ENCODE peak calls at places on chromosomes 4 and X, in seven cellular contexts. I is fibroblast of lung, U is suprapubic skin, Y is stomach, F is lower lobe of right lung, L is Peyer's patch, Z is body of pancreas. K is an unnamed sample. For H3K4me1, the result is how much of the 10 kb centered on the place peaks cover.

GRCh38 chr4:140861359-140862181 is 105.4 kb upstream of the TBC1D9 start:
- DNase-seq in I (peak), U (no peak), Y (peak), F (no peak), L (no peak), Z (peak), K (peak)

GRCh38 chr4:56959064-56959463 is 18.3 kb downstream of the NOA1 start:
- DNase-seq in I (peak), U (no peak), Y (no peak), F (no peak), L (no peak), Z (no peak), K (no peak)

GRCh38 chr4:184355111-184355604 is 119.2 kb downstream of the IRF2 start:
- DNase-seq in I (peak), U (no peak), Y (no peak), F (no peak), L (no peak), Z (no peak), K (peak)

GRCh38 chrX:140503714-140504351 is 1.0 kb downstream of the SOX3 start:
- DNase-seq in I (no peak), U (no peak), Y (no peak), F (no peak), L (no peak), Z (peak), K (no peak)

GRCh38 chr4:119110121-119110520 is 25.5 kb upstream of the MYOZ2 start:
- DNase-seq in I (no peak), U (no peak), Y (no peak), F (no peak), L (no peak), Z (no peak), K (no peak)

GRCh38 chr4:158159054-158159717 is 13.6 kb downstream of the GASK1B start:
- DNase-seq in I (peak), U (no peak), Y (no peak), F (no peak), L (no peak), Z (no peak), K (no peak)

GRCh38 chr4:89364559-89364958 is 57.0 kb upstream of the GPRIN3 start:
- DNase-seq in I (no peak), U (no peak), Y (no peak), F (no peak), L (no peak), Z (no peak), K (no peak)

GRCh38 chr4:28082686-28083390 is 1222.2 kb downstream of the STIM2 start:
- DNase-seq in I (no peak), U (no peak), Y (no peak), F (no peak), L (no peak), Z (no peak), K (no peak)

GRCh38 chr4:132065940-132066495 is 1083.1 kb upstream of the PCDH10 start:
- DNase-seq in I (peak), U (no peak), Y (no peak), F (no peak), L (no peak), Z (no peak), K (no peak)

GRCh38 chr4:124037236-124037635 is 640.6 kb downstream of the SPRY1 start:
- DNase-seq in I (no peak), U (no peak), Y (no peak), F (no peak), L (no peak), Z (no peak), K (no peak)

GRCh38 chr4:152102184-152103000 is 341.6 kb upstream of the GATB start:
- DNase-seq in I (peak), U (no peak), Y (no peak), F (no peak), L (no peak), Z (no peak), K (no peak)

GRCh38 chrX:135520022-135520552 is 373 bp upstream of the INTS6L start:
- DNase-seq in I (peak), U (no peak), Y (no peak), F (no peak), L (no peak), Z (no peak), K (no peak)

GRCh38 chr4:179750374-179750773 is 2308.1 kb upstream of the AGA start:
- DNase-seq in I (peak), U (no peak), Y (no peak), F (no peak), L (no peak), Z (no peak), K (no peak)

GRCh38 chrX:48761674-48762471 is at the start of gene GLOD5:
- DNase-seq in I (no peak), U (no peak), Y (peak), F (peak), L (peak), Z (peak), K (no peak)

GRCh38 chrX:108735087-108735679 is 1.2 kb downstream of the IRS4 start:
- DNase-seq in I (no peak), U (no peak), Y (no peak), F (no peak), L (no peak), Z (peak), K (no peak)

GRCh38 chr4:26325191-26325590 is 4.4 kb downstream of the RBPJ start:
- DNase-seq in I (peak), U (no peak), Y (no peak), F (no peak), L (no peak), Z (no peak), K (peak)

GRCh38 chrX:96707829-96708228 is 23.2 kb downstream of the DIAPH2 start:
- DNase-seq in I (no peak), U (no peak), Y (no peak), F (no peak), L (no peak), Z (no peak), K (no peak)

GRCh38 chr4:70705146-70705855 is 16.5 kb upstream of the RUFY3 start:
- DNase-seq in I (peak), U (peak), Y (peak), F (peak), L (peak), Z (peak), K (peak)

GRCh38 chr4:71241467-71242401 is 97.1 kb upstream of the SLC4A4 start:
- DNase-seq in I (peak), U (no peak), Y (peak), F (peak), L (no peak), Z (peak), K (no peak)

GRCh38 chrX:3094261-3094660 is 53.0 kb downstream of the ARSF start:
- DNase-seq in I (no peak), U (no peak), Y (no peak), F (no peak), L (no peak), Z (no peak), K (no peak)

GRCh38 chr4:40454816-40455215 is 119.7 kb downstream of the CHRNA9 start:
- DNase-seq in I (no peak), U (no peak), Y (no peak), F (no peak), L (no peak), Z (no peak), K (no peak)

GRCh38 chrX:102959471-102959870 is 22.4 kb downstream of the RAB40AL start:
- DNase-seq in I (peak), U (no peak), Y (no peak), F (no peak), L (no peak), Z (peak), K (no peak)

GRCh38 chr4:88729146-88729755 is 31.6 kb upstream of the NAP1L5 start:
- DNase-seq in I (no peak), U (no peak), Y (no peak), F (no peak), L (no peak), Z (no peak), K (no peak)

GRCh38 chr4:92646826-92647225 is 343.1 kb downstream of the GRID2 start:
- DNase-seq in I (no peak), U (no peak), Y (no peak), F (no peak), L (no peak), Z (no peak), K (no peak)

GRCh38 chrX:112840382-112841113 is at the start of gene AMOT:
- DNase-seq in I (peak), U (peak), Y (peak), F (peak), L (peak), Z (peak), K (peak)

GRCh38 chrX:24081661-24082154 is 27.0 kb downstream of the EIF2S3 start:
- DNase-seq in I (peak), U (no peak), Y (peak), F (peak), L (peak), Z (peak), K (peak)

GRCh38 chr4:119643306-119644042 is 14.9 kb upstream of the PDE5A start:
- DNase-seq in I (no peak), U (no peak), Y (no peak), F (no peak), L (no peak), Z (no peak), K (no peak)

GRCh38 chr4:8593268-8594096 is 917 bp downstream of the CPZ start:
- DNase-seq in I (no peak), U (no peak), Y (no peak), F (no peak), L (no peak), Z (no peak), K (no peak)

GRCh38 chr4:98765771-98766170 is 107.4 kb upstream of the TSPAN5 start:
- DNase-seq in I (no peak), U (no peak), Y (no peak), F (no peak), L (no peak), Z (no peak), K (no peak)

DNA sequence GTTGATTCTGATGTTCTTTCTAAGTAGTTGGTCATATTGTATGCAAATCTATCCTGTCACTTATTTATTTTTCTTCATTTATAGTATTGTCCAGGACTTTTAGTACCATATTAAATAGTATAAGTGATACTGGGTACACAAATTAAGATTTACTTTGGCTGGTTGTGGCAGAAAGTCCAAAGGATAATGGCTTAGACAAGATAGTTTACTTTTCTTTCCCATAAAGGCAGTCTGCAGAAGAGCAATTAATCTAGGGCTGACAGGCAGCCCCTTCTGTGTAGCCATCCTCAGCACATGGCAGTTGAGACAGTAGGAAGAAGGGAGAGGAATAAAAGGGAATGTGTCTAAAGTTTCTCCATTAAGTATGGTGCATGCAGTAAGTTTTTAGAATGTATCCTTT is 6.4 kb downstream of the RBM10 start:
- DNase-seq in I (no peak), U (no peak), Y (no peak), F (no peak), L (no peak), Z (no peak), K (no peak)
- H3K27ac ChIP-seq in I (no peak), U (no peak), Y (no peak), F (no peak), L (no peak), Z (no peak), K (no peak)

DNA sequence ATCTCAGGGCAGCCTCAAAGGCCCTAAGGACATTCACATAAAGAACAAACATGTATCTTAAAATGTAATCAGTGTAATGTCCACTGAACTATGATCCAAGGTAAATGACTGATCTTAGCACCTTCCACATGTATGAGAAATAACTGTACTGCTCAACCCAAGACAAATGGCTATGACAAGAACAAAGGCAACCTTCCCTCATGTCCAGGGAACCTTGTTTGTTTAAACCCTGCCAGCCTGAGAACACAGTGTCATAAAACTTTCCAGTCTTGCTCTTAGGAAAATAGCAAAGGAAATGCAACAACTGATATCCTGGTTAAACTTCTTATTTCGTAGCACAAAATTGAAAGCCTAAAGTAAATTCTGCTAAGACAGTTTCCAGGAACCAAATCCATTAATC is 494.3 kb downstream of the IL15 start:
- DNase-seq in I (no peak), U (no peak), Y (no peak), F (no peak), L (no peak), Z (no peak), K (no peak)
- H3K4me1 ChIP-seq in I (under half), U (under half), Y (under half), F (under half), L (under half), Z (under half), K (under half)

GRCh38 chr4:20254517-20255250 is 3.0 kb downstream of the SLIT2 start:
- DNase-seq in I (peak), U (peak), Y (no peak), F (peak), L (peak), Z (peak), K (no peak)

GRCh38 chr4:20255823-20256222 is 4.1 kb downstream of the SLIT2 start:
- DNase-seq in I (peak), U (no peak), Y (no peak), F (no peak), L (no peak), Z (no peak), K (no peak)

GRCh38 chr4:20253799-20254409 is 2.2 kb downstream of the SLIT2 start:
- DNase-seq in I (peak), U (peak), Y (no peak), F (peak), L (peak), Z (peak), K (no peak)

GRCh38 chr4:20255251-20255586 is 3.5 kb downstream of the SLIT2 start:
- DNase-seq in I (no peak), U (no peak), Y (no peak), F (no peak), L (no peak), Z (no peak), K (no peak)

GRCh38 chr4:20256381-20256881 is 4.7 kb downstream of the SLIT2 start:
- DNase-seq in I (peak), U (no peak), Y (no peak), F (no peak), L (no peak), Z (no peak), K (no peak)
- H3K4me3 ChIP-seq in I (peak), U (no peak), Y (no peak), F (peak), L (no peak), Z (no peak), K (no peak)

GRCh38 chr4:137749466-137749865 is 217.2 kb upstream of the PCDH18 start:
- DNase-seq in I (peak), U (no peak), Y (no peak), F (no peak), L (no peak), Z (no peak), K (no peak)

DNA sequence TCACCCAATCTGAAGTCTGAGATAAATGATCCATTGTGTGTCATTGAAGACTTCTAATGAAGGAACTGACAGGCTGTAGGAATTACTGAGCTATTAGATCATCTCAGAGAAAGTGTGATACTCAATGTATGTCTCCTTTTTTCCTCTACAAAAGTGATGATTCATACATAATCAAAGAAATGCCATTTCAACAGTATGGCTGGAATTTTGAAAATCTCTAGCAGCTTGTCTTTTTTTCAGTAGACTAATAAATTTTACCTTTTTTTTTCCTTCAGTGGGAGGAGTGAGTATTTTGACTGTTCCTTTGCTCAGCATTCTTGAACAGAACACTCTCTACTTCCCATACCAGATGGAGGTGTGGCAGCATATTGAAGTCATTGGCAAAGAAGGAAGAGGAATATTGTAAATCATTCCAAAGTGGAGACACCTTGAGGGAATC is 222.8 kb upstream of the PCDH18 start:
- DNase-seq in I (peak), U (no peak), Y (no peak), F (no peak), L (no peak), Z (no peak), K (no peak)
- H3K27ac ChIP-seq in I (no peak), U (no peak), Y (no peak), F (no peak), L (no peak), Z (no peak), K (no peak)

DNA sequence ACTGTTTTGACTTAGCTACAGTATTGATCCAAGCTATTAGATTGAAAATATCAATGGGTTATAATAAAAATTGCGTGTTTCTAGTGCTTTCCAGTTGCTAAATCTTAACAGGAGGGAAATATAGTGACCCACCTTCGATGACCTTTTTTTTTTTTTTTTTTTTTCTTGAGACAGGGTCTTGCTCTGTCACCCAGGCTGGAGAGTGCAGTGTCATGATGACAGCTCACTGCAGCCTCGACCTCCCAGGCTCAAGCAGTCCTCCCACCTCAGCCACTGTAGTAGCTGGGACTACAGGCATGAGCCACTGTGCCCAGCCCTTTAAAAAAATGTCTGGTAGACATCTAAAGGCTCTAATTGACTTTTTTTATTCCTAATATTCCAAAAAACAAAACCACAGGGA is 3.8 kb upstream of the ASB5 start:
- DNase-seq in I (no peak), U (no peak), Y (no peak), F (no peak), L (no peak), Z (no peak), K (no peak)
- H3K4me1 ChIP-seq in I (under half), U (under half), Y (under half), F (under half), L (under half), Z (under half), K (under half)

DNA sequence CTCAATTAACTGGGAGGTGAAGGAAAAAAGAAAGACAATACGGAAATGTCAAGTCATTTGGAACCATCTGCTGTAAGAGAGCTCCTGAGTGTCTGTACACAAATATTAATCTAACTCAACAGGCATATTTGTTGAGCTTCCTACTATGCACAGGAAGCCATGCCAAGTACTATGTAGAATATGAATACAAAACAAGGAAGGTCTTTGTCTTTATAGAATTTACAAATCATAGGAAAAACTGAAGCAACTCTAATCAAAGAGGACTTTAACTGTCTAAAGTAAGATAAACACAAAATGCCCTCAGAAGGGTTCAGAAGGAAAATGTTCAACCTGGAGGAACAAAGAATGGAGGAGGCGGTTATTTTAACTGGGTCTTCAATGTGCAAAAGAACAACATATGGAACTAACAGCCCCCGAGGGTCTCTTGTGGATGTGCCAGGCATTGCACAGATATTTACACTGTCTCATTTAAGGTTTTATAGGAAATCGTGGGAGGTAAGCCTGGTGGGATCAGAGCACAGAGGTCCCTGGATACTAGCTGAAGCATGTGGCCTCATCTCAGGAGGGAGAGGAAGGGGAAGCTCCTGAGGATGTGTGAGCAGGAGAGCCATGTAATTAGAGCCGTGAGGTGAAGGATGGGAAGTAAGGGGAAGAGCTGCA is 5.8 kb downstream of the FAM114A1 start:
- DNase-seq in I (no peak), U (no peak), Y (no peak), F (no peak), L (no peak), Z (no peak), K (no peak)
- H3K4me3 ChIP-seq in I (no peak), U (no peak), Y (no peak), F (no peak), L (no peak), Z (no peak), K (no peak)

DNA sequence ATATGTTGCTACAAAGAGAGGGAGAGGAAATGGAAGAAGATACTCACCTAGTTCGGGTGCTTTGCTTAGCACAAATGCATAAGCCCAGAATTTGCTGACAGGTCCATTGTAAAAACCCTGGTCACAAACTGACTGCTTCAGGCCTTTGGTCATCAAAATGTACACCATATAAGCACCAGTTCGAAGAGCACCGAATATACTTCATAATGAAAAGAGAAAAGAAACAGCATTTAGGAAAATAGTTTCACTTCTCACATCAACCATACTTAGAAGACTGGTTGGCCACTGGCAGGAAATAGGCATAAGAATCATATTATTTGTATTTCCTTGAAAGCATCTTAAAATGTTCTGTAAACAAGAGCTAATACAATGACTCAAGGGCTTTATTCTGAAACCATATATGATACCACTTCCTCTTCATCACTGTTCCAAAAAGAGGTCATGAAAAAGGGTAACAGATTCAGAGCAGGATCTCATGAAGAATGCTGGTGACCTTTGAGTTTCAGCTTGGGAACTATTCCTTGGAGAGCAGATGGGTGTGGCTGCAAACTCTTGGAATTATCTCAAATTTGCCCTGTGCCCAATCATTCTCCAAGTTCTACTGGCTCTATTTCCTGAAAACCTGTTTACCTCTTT is 138.7 kb downstream of the ELOVL6 start:
- DNase-seq in I (peak), U (no peak), Y (no peak), F (no peak), L (no peak), Z (peak), K (peak)
- H3K27ac ChIP-seq in I (no peak), U (no peak), Y (peak), F (no peak), L (peak), Z (no peak), K (no peak)

GRCh38 chrX:124026529-124026928 is 65.0 kb downstream of the STAG2 start:
- DNase-seq in I (no peak), U (no peak), Y (no peak), F (no peak), L (no peak), Z (no peak), K (no peak)
- H3K4me1 ChIP-seq in I (under half), U (under half), Y (under half), F (under half), L (under half), Z (under half), K (under half)

GRCh38 chrX:13933851-13934250 is 95.8 kb downstream of the GEMIN8 start:
- DNase-seq in I (no peak), U (no peak), Y (no peak), F (no peak), L (no peak), Z (no peak), K (no peak)
- H3K4me3 ChIP-seq in I (no peak), U (no peak), Y (no peak), F (no peak), L (no peak), Z (no peak), K (no peak)